ENCODE peak calls at places on chromosomes 4 and X, in seven cellular contexts. One of them, this sample, is unnamed.

GRCh38 chr4:113575391-113575790 is 186.1 kb downstream of the CAMK2D start:
- DNase-seq in K562: no peak
- DNase-seq in sigmoid colon: no peak
- DNase-seq in NB4: no peak
- DNase-seq in lower leg skin: no peak
- DNase-seq in adrenal gland: no peak
- DNase-seq in stomach: no peak
- DNase-seq in this sample: no peak

GRCh38 chr4:76963136-76963477 is 13.6 kb downstream of the SEPTIN11 start:
- DNase-seq in K562: no peak
- DNase-seq in sigmoid colon: no peak
- DNase-seq in NB4: no peak
- DNase-seq in lower leg skin: no peak
- DNase-seq in adrenal gland: no peak
- DNase-seq in stomach: no peak
- DNase-seq in this sample: no peak

GRCh38 chr4:156109943-156110925 is 156.6 kb upstream of the CTSO start:
- DNase-seq in K562: no peak
- DNase-seq in sigmoid colon: peak
- DNase-seq in NB4: peak
- DNase-seq in lower leg skin: no peak
- DNase-seq in adrenal gland: no peak
- DNase-seq in stomach: no peak
- DNase-seq in this sample: no peak

GRCh38 chr4:80492761-80493160 is 157.2 kb downstream of the CFAP299 start:
- DNase-seq in K562: no peak
- DNase-seq in sigmoid colon: no peak
- DNase-seq in NB4: no peak
- DNase-seq in lower leg skin: no peak
- DNase-seq in adrenal gland: no peak
- DNase-seq in stomach: peak
- DNase-seq in this sample: no peak

GRCh38 chr4:5220028-5220427 is 168.7 kb downstream of the STK32B start:
- DNase-seq in K562: no peak
- DNase-seq in sigmoid colon: no peak
- DNase-seq in NB4: peak
- DNase-seq in lower leg skin: no peak
- DNase-seq in adrenal gland: no peak
- DNase-seq in stomach: no peak
- DNase-seq in this sample: peak

GRCh38 chrX:58025979-58026378 is 115.7 kb upstream of the ZXDA start:
- DNase-seq in K562: peak
- DNase-seq in sigmoid colon: no peak
- DNase-seq in NB4: peak
- DNase-seq in lower leg skin: no peak
- DNase-seq in adrenal gland: peak
- DNase-seq in stomach: peak
- DNase-seq in this sample: peak

GRCh38 chrX:38923451-38923969 is 122.3 kb downstream of the MID1IP1 start:
- DNase-seq in K562: no peak
- DNase-seq in sigmoid colon: no peak
- DNase-seq in NB4: no peak
- DNase-seq in lower leg skin: no peak
- DNase-seq in adrenal gland: no peak
- DNase-seq in stomach: no peak
- DNase-seq in this sample: no peak

GRCh38 chr4:149885896-149886295 is 70.3 kb upstream of the IQCM start:
- DNase-seq in K562: no peak
- DNase-seq in sigmoid colon: no peak
- DNase-seq in NB4: no peak
- DNase-seq in lower leg skin: no peak
- DNase-seq in adrenal gland: no peak
- DNase-seq in stomach: no peak
- DNase-seq in this sample: no peak

GRCh38 chr4:48341776-48342558 is 638 bp downstream of the SLAIN2 start:
- DNase-seq in K562: peak
- DNase-seq in sigmoid colon: peak
- DNase-seq in NB4: peak
- DNase-seq in lower leg skin: peak
- DNase-seq in adrenal gland: peak
- DNase-seq in stomach: peak
- DNase-seq in this sample: peak

GRCh38 chr4:20432098-20432497 is 180.4 kb downstream of the SLIT2 start:
- DNase-seq in K562: no peak
- DNase-seq in sigmoid colon: no peak
- DNase-seq in NB4: no peak
- DNase-seq in lower leg skin: no peak
- DNase-seq in adrenal gland: no peak
- DNase-seq in stomach: no peak
- DNase-seq in this sample: no peak

GRCh38 chr4:538542-539142 is 37.5 kb downstream of the TMEM271 start:
- DNase-seq in K562: no peak
- DNase-seq in sigmoid colon: no peak
- DNase-seq in NB4: no peak
- DNase-seq in lower leg skin: peak
- DNase-seq in adrenal gland: no peak
- DNase-seq in stomach: no peak
- DNase-seq in this sample: no peak

GRCh38 chr4:113646456-113646809 is 115.1 kb downstream of the CAMK2D start:
- DNase-seq in K562: no peak
- DNase-seq in sigmoid colon: no peak
- DNase-seq in NB4: no peak
- DNase-seq in lower leg skin: no peak
- DNase-seq in adrenal gland: no peak
- DNase-seq in stomach: no peak
- DNase-seq in this sample: no peak

GRCh38 chr4:175435437-175435836 is 376.6 kb downstream of the GPM6A start:
- DNase-seq in K562: no peak
- DNase-seq in sigmoid colon: no peak
- DNase-seq in NB4: peak
- DNase-seq in lower leg skin: no peak
- DNase-seq in adrenal gland: no peak
- DNase-seq in stomach: no peak
- DNase-seq in this sample: peak

GRCh38 chr4:37567781-37568180 is 118.4 kb downstream of the RELL1 start:
- DNase-seq in K562: no peak
- DNase-seq in sigmoid colon: no peak
- DNase-seq in NB4: peak
- DNase-seq in lower leg skin: no peak
- DNase-seq in adrenal gland: no peak
- DNase-seq in stomach: no peak
- DNase-seq in this sample: no peak

GRCh38 chr4:164955107-164955805 is 22.2 kb downstream of the TRIM61 start:
- DNase-seq in K562: no peak
- DNase-seq in sigmoid colon: no peak
- DNase-seq in NB4: no peak
- DNase-seq in lower leg skin: no peak
- DNase-seq in adrenal gland: no peak
- DNase-seq in stomach: no peak
- DNase-seq in this sample: no peak

GRCh38 chr4:44869222-44869882 is 143.0 kb upstream of the GNPDA2 start:
- DNase-seq in K562: no peak
- DNase-seq in sigmoid colon: no peak
- DNase-seq in NB4: peak
- DNase-seq in lower leg skin: no peak
- DNase-seq in adrenal gland: no peak
- DNase-seq in stomach: no peak
- DNase-seq in this sample: no peak

GRCh38 chr4:69104719-69105275 is 8.5 kb downstream of the UGT2B7 start:
- DNase-seq in K562: no peak
- DNase-seq in sigmoid colon: no peak
- DNase-seq in NB4: no peak
- DNase-seq in lower leg skin: no peak
- DNase-seq in adrenal gland: no peak
- DNase-seq in stomach: no peak
- DNase-seq in this sample: no peak

GRCh38 chr4:165580379-165580905 is 201.6 kb downstream of the CPE start:
- DNase-seq in K562: no peak
- DNase-seq in sigmoid colon: no peak
- DNase-seq in NB4: no peak
- DNase-seq in lower leg skin: no peak
- DNase-seq in adrenal gland: no peak
- DNase-seq in stomach: no peak
- DNase-seq in this sample: no peak

GRCh38 chr4:7813674-7814073 is 126.0 kb downstream of the AFAP1 start:
- DNase-seq in K562: no peak
- DNase-seq in sigmoid colon: peak
- DNase-seq in NB4: no peak
- DNase-seq in lower leg skin: peak
- DNase-seq in adrenal gland: peak
- DNase-seq in stomach: no peak
- DNase-seq in this sample: no peak

GRCh38 chr4:151671541-151672059 is 89.2 kb downstream of the GATB start:
- DNase-seq in K562: peak
- DNase-seq in sigmoid colon: no peak
- DNase-seq in NB4: no peak
- DNase-seq in lower leg skin: peak
- DNase-seq in adrenal gland: no peak
- DNase-seq in stomach: no peak
- DNase-seq in this sample: peak

GRCh38 chrX:40418413-40419195 is 162.2 kb upstream of the ATP6AP2 start:
- DNase-seq in K562: no peak
- DNase-seq in sigmoid colon: no peak
- DNase-seq in NB4: peak
- DNase-seq in lower leg skin: peak
- DNase-seq in adrenal gland: no peak
- DNase-seq in stomach: no peak
- DNase-seq in this sample: no peak

GRCh38 chr4:108793413-108793812 is 30.6 kb upstream of the ETNPPL start:
- DNase-seq in K562: no peak
- DNase-seq in sigmoid colon: no peak
- DNase-seq in NB4: no peak
- DNase-seq in lower leg skin: no peak
- DNase-seq in adrenal gland: no peak
- DNase-seq in stomach: no peak
- DNase-seq in this sample: no peak

GRCh38 chr4:145808021-145808650 is 128.2 kb downstream of the C4orf51 start:
- DNase-seq in K562: peak
- DNase-seq in sigmoid colon: no peak
- DNase-seq in NB4: peak
- DNase-seq in lower leg skin: no peak
- DNase-seq in adrenal gland: peak
- DNase-seq in stomach: no peak
- DNase-seq in this sample: peak

GRCh38 chr4:813900-814299 is 12.0 kb downstream of the CPLX1 start:
- DNase-seq in K562: no peak
- DNase-seq in sigmoid colon: no peak
- DNase-seq in NB4: peak
- DNase-seq in lower leg skin: no peak
- DNase-seq in adrenal gland: peak
- DNase-seq in stomach: no peak
- DNase-seq in this sample: no peak

GRCh38 chr4:1862055-1862911 is 6.3 kb upstream of the LETM1 start:
- DNase-seq in K562: peak
- DNase-seq in sigmoid colon: no peak
- DNase-seq in NB4: no peak
- DNase-seq in lower leg skin: no peak
- DNase-seq in adrenal gland: no peak
- DNase-seq in stomach: no peak
- DNase-seq in this sample: peak

DNA sequence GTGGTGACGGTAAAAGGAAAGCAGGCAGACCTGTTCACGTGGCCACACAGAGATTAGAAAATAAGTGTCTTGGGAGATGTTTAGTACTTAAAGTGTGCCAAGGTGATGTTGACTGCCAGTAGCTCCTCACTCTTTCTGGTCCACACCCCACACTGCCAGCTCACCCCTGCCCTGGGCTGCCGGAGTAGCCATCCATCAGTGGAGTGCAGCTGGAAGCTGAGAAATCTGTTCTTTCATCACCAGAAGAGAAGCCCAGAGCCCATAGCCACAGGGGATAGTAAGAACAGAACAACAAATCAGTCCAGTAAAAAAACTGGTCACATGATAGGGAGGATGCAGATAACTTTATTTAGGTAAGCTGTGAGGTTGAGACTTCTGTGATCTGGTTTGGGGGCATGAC is 64.1 kb downstream of the WWC2 start:
- DNase-seq in K562: no peak
- DNase-seq in sigmoid colon: no peak
- DNase-seq in NB4: no peak
- DNase-seq in lower leg skin: no peak
- DNase-seq in adrenal gland: no peak
- DNase-seq in stomach: no peak
- DNase-seq in this sample: no peak
- TF ChIP-seq POLR2A in K562: no peak
- TF ChIP-seq POLR2A in sigmoid colon: no peak
- TF ChIP-seq POLR2A in NB4: no peak
- TF ChIP-seq POLR2A in lower leg skin: no peak
- TF ChIP-seq POLR2A in adrenal gland: no peak
- TF ChIP-seq POLR2A in stomach: no peak
- TF ChIP-seq POLR2A in this sample: no peak

GRCh38 chr4:24583451-24584174 is 741 bp downstream of the DHX15 start:
- DNase-seq in K562: peak
- DNase-seq in sigmoid colon: peak
- DNase-seq in NB4: peak
- DNase-seq in lower leg skin: peak
- DNase-seq in adrenal gland: peak
- DNase-seq in stomach: peak
- DNase-seq in this sample: peak
- TF ChIP-seq POLR2A in K562: no peak
- TF ChIP-seq POLR2A in sigmoid colon: no peak
- TF ChIP-seq POLR2A in NB4: no peak
- TF ChIP-seq POLR2A in lower leg skin: no peak
- TF ChIP-seq POLR2A in adrenal gland: no peak
- TF ChIP-seq POLR2A in stomach: no peak
- TF ChIP-seq POLR2A in this sample: no peak

DNA sequence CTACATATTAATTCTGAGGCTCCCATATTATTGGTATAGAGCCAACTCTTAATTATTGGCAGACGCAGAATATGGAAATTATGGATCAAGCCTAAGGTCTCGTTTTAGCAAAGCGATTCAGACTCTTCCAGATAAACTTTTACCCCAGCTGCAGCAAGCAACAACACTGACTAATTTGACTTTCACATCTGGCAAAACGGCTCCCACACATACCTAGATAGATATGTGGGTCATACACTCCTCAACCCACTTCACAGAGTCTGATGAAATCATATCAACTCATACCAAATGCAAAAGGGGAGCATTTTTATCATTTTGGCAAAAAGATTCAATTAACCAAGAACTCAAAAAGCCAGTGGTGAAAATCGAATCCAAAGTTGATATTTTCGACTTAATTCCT is 36.3 kb upstream of the KDR start:
- DNase-seq in K562: no peak
- DNase-seq in sigmoid colon: no peak
- DNase-seq in NB4: no peak
- DNase-seq in lower leg skin: no peak
- DNase-seq in adrenal gland: no peak
- DNase-seq in stomach: no peak
- DNase-seq in this sample: no peak
- TF ChIP-seq POLR2A in K562: no peak
- TF ChIP-seq POLR2A in sigmoid colon: no peak
- TF ChIP-seq POLR2A in NB4: no peak
- TF ChIP-seq POLR2A in lower leg skin: no peak
- TF ChIP-seq POLR2A in adrenal gland: no peak
- TF ChIP-seq POLR2A in stomach: no peak
- TF ChIP-seq POLR2A in this sample: no peak

DNA sequence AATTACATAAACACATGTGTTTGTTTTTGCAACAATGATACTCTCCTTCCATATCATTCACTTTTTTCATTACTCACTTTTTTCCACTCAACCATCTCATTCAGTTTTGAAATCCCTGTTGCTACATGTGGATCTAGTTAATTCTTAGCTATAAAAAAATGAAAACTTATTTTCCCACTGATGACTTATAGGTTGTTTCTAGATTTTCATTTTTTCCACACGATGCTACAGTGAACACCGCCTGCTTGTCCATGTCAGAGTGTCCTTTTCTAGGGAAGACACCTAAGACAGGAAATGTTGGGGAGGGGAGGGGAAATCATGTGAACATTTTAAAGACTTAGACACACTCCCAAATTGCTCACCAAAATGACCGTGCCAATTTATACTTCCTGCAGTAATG is 70.2 kb downstream of the SUPT20HL2 start:
- DNase-seq in K562: no peak
- DNase-seq in sigmoid colon: no peak
- DNase-seq in NB4: no peak
- DNase-seq in lower leg skin: no peak
- DNase-seq in adrenal gland: no peak
- DNase-seq in stomach: no peak
- DNase-seq in this sample: no peak
- TF ChIP-seq POLR2A in K562: no peak
- TF ChIP-seq POLR2A in sigmoid colon: no peak
- TF ChIP-seq POLR2A in NB4: no peak
- TF ChIP-seq POLR2A in lower leg skin: no peak
- TF ChIP-seq POLR2A in adrenal gland: no peak
- TF ChIP-seq POLR2A in stomach: no peak
- TF ChIP-seq POLR2A in this sample: no peak